ENCODE peak calls at places on chromosome 21, in seven cellular contexts. C, H, D, L, Z, A and N are unnamed samples. For H3K4me1, the result is how much of the 10 kb centered on the place peaks cover.

GRCh38 chr21:37873655-37874054 is 42.6 kb downstream of the KCNJ6 start:
- DNase-seq in C (no peak), H (no peak), D (no peak), L (peak), Z (no peak), A (no peak), N (no peak)

GRCh38 chr21:28605138-28605537 is 387.5 kb downstream of the LTN1 start:
- DNase-seq in C (no peak), H (no peak), D (no peak), L (no peak), Z (no peak), A (no peak), N (no peak)

GRCh38 chr21:17802568-17802967 is 16.6 kb downstream of the C21orf91 start:
- DNase-seq in C (no peak), H (no peak), D (no peak), L (no peak), Z (no peak), A (no peak), N (no peak)

GRCh38 chr21:43864313-43864805 is 664 bp upstream of the AGPAT3 start:
- DNase-seq in C (peak), H (no peak), D (peak), L (peak), Z (no peak), A (peak), N (peak)

GRCh38 chr21:28272272-28272992 is 720.2 kb downstream of the LTN1 start:
- DNase-seq in C (no peak), H (no peak), D (no peak), L (no peak), Z (no peak), A (no peak), N (no peak)

GRCh38 chr21:45153358-45154318 is 79.3 kb downstream of the ADARB1 start:
- DNase-seq in C (no peak), H (no peak), D (no peak), L (no peak), Z (no peak), A (peak), N (no peak)

GRCh38 chr21:37365657-37366487 is 701 bp upstream of the DYRK1A start:
- DNase-seq in C (peak), H (peak), D (peak), L (peak), Z (no peak), A (peak), N (peak)

GRCh38 chr21:44534688-44535087 is 5.3 kb downstream of the KRTAP10-1 start:
- DNase-seq in C (no peak), H (no peak), D (no peak), L (no peak), Z (no peak), A (peak), N (no peak)

GRCh38 chr21:31873275-31873695 is 465 bp downstream of the HUNK start:
- DNase-seq in C (no peak), H (no peak), D (no peak), L (peak), Z (no peak), A (no peak), N (peak)

GRCh38 chr21:42754270-42754933 is 101.0 kb downstream of the PDE9A start:
- DNase-seq in C (no peak), H (no peak), D (no peak), L (no peak), Z (no peak), A (no peak), N (no peak)

GRCh38 chr21:42650033-42650370 is 3.4 kb upstream of the PDE9A start:
- DNase-seq in C (no peak), H (no peak), D (peak), L (no peak), Z (no peak), A (peak), N (no peak)

DNA sequence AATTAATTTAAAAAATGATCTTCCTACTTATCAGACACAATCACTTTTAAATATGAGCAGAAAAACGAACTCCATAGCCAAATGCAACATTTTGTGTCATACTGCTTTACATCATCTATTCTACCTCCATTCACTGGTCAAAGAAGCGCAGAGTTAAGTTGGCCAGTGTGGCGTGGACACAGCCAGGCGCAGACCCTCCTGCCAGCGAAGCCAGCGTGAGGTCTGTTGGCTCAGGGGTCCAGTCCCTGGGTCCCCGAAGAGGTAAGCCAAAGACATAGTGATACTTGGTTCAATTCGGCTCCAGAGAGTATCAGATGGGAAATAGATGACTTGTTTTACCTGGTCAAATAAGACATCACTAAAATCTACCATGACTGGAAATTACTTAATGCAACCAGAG is 59.2 kb downstream of the B3GALT5 start:
- DNase-seq in C (no peak), H (no peak), D (no peak), L (no peak), Z (no peak), A (no peak), N (no peak)
- H3K4me1 ChIP-seq in C (under half), H (under half), D (under half), L (under half), Z (under half), A (under half), N (under half)

GRCh38 chr21:16644690-16645089 is 868.2 kb upstream of the CXADR start:
- DNase-seq in C (no peak), H (no peak), D (no peak), L (no peak), Z (no peak), A (no peak), N (no peak)
- TF ChIP-seq EP300 in C (no peak), H (no peak), D (no peak), L (no peak), Z (no peak), A (no peak), N (no peak)

GRCh38 chr21:36010801-36011200 is 49.5 kb downstream of the SETD4 start:
- DNase-seq in C (no peak), H (no peak), D (no peak), L (no peak), Z (no peak), A (peak), N (no peak)

DNA sequence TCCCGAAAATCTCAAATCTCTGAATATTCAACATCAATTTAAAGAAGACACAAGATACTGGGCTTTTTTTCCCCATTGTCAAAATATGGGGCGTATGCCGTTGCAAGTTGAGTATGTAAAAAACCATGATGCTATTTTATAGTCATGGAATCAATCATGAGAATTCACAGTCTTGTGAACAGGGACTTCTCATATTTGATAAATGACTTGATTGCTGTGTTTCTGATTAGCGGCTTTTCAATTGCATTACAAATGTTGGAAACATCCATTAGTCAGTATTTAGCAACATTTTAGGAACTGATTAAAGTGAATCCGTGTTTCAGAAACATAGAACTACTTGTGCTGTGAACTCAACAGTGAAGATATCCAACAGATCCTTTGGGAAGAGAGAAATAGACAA is 45.2 kb downstream of the SETD4 start:
- DNase-seq in C (no peak), H (no peak), D (no peak), L (no peak), Z (no peak), A (no peak), N (no peak)
- H3K4me1 ChIP-seq in C (under half), H (under half), D (under half), L (under half), Z (under half), A (under half), N (under half)

GRCh38 chr21:27108228-27108627 is 141.3 kb upstream of the ADAMTS5 start:
- DNase-seq in C (no peak), H (no peak), D (no peak), L (no peak), Z (no peak), A (no peak), N (no peak)

GRCh38 chr21:27101533-27101932 is 134.6 kb upstream of the ADAMTS5 start:
- DNase-seq in C (no peak), H (no peak), D (no peak), L (no peak), Z (no peak), A (no peak), N (no peak)

DNA sequence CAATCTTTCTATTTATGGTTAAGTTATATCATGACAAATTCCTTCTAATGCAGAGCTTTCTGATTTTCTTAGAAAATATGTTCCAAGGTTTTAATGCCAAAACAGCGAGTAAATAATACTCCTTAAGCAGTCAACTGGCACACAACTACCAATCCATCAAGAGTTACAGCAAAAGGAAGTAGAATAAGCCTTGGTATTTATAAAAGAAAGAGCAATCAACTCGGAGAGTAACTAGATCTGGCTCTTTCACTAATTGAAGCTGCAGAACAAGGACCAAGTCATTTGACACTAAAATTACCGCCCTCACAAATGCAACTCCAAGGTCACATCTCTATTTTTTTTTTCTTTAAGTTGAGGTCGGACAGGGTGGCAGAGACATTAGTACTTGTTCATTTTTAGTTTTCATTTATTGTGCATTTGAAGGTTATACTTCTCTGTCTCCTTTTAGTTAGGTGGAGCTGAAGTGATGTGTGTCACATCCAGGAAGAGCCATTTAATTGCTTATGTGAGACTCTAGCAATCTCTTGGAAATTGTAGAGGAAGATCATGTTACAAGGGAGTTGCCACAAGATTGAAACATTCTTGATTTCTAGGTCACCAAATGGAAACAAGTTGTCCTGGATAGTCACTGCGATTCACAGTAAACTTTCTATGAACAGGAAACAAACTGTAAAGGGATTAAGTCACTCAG is 138.0 kb upstream of the ADAMTS5 start:
- DNase-seq in C (no peak), H (no peak), D (no peak), L (no peak), Z (no peak), A (no peak), N (no peak)
- TF ChIP-seq EP300 in C (no peak), H (no peak), D (no peak), L (no peak), Z (no peak), A (no peak), N (no peak)